ENCODE peak calls at places on chromosome 6, in four cellular contexts. F is IMR-90, I is mesenchymal stem cell, L is H9. N is an unnamed sample.

GRCh38 chr6:141667580-141668309 is 465.0 kb upstream of the GJE1 start:
- DNase-seq in L (no peak), F (peak), I (peak), N (no peak)

GRCh38 chr6:122717350-122717749 is 62.2 kb upstream of the FABP7 start:
- DNase-seq in F (peak), I (peak), L (no peak), N (peak)

GRCh38 chr6:12148841-12149240 is 136.7 kb downstream of the HIVEP1 start:
- DNase-seq in L (no peak), I (peak), F (no peak), N (no peak)

GRCh38 chr6:78619016-78619415 is 248.3 kb upstream of the IRAK1BP1 start:
- DNase-seq in L (no peak), I (no peak), F (peak), N (no peak)

GRCh38 chr6:108862479-108863191 is 14.4 kb downstream of the ARMC2 start:
- DNase-seq in L (no peak), F (no peak), I (no peak), N (no peak)

GRCh38 chr6:4178737-4179333 is 43.5 kb upstream of the ECI2 start:
- DNase-seq in F (no peak), L (no peak), I (no peak), N (no peak)

GRCh38 chr6:46741482-46741881 is 5.3 kb upstream of the ANKRD66 start:
- DNase-seq in I (no peak), F (no peak), L (no peak), N (no peak)

GRCh38 chr6:117849087-117849486 is 58.0 kb upstream of the SLC35F1 start:
- DNase-seq in L (no peak), F (no peak), I (no peak), N (no peak)

GRCh38 chr6:30101423-30101938 is 11.4 kb downstream of the TRIM31 start:
- DNase-seq in F (no peak), I (peak), L (no peak), N (no peak)

GRCh38 chr6:155913816-155914215 is 458.2 kb upstream of the NOX3 start:
- DNase-seq in I (no peak), F (no peak), L (no peak), N (no peak)

GRCh38 chr6:20826378-20826777 is 292.1 kb downstream of the CDKAL1 start:
- DNase-seq in I (peak), L (no peak), F (peak), N (no peak)

GRCh38 chr6:159742165-159742564 is 14.9 kb downstream of the WTAP start:
- DNase-seq in L (no peak), F (no peak), I (no peak), N (no peak)

GRCh38 chr6:135322427-135323201 is 141.5 kb downstream of the MYB start:
- DNase-seq in I (no peak), L (no peak), F (no peak), N (no peak)

GRCh38 chr6:81237226-81237625 is 515.3 kb downstream of the TENT5A start:
- DNase-seq in F (no peak), I (no peak), L (no peak), N (no peak)

GRCh38 chr6:118207947-118208346 is 300.9 kb downstream of the SLC35F1 start:
- DNase-seq in F (no peak), I (no peak), L (no peak), N (no peak)

GRCh38 chr6:127247114-127248096 is 19.3 kb upstream of the RNF146 start:
- DNase-seq in L (no peak), F (no peak), I (no peak), N (no peak)

GRCh38 chr6:154461348-154461747 is 49.1 kb downstream of the CNKSR3 start:
- DNase-seq in L (no peak), I (no peak), F (no peak), N (no peak)

GRCh38 chr6:441126-441920 is 49.8 kb downstream of the IRF4 start:
- DNase-seq in L (no peak), I (no peak), F (no peak), N (no peak)

GRCh38 chr6:119874381-119874780 is 524.8 kb upstream of the MAN1A1 start:
- DNase-seq in L (no peak), I (no peak), F (no peak), N (no peak)

GRCh38 chr6:168060521-168060931 is 18.5 kb downstream of the FRMD1 start:
- DNase-seq in I (peak), L (peak), F (peak), N (peak)

GRCh38 chr6:78781001-78781400 is 86.3 kb upstream of the IRAK1BP1 start:
- DNase-seq in F (no peak), I (no peak), L (no peak), N (no peak)

DNA sequence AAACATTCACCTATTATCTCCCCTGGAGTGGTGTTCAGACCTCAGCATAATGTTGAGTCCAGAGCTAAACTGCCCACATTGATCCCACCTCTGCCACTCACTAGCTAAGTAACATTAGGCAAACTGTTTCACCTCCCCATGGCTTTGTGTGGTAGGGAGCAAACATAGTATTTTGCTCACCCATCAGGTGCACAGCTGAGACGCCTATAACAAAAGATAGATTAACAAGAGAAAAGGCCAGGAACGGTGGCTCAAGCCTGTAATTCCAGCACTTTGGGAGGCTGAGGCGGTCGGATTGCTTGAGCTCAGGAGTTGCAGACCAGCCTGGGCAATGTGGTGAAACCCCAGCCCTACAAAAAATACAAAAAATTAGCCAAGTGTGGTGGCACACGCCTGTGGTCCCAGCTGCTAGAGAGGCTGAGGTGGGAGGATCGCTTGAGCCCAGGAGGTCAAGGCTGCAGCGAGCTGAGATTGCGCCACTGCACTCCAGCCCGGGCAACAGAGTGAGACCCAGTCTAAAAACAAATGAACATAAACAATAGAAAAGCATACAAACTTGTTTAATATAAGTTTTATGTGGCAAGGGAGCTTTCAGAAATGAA is 91.6 kb downstream of the MAP3K7 start:
- DNase-seq in I (no peak), F (no peak), L (peak), N (no peak)
- H4K91ac ChIP-seq in I (no peak), F (no peak), L (no peak), N (no peak)

DNA sequence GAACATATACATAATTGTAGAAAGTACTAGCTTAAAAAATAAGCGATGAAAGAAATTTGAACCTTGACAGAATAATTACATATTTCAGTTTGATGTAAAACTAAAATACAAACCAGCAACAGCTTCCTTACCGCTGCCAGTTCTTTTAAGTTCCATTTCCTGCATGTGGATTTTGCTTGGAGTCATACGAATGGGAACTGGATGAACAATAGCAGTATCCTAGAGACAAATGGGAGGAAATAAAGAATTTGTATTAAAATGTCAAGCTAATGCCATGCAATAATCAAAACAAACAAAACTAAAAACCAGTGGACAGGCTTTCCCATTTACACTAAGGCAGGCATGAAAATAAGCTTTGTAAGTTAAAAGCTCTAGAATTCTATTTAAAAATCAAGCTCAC is 67.1 kb downstream of the REPS1 start:
- DNase-seq in F (no peak), L (no peak), I (no peak), N (no peak)
- H3K9ac ChIP-seq in F (no peak), L (no peak), I (no peak), N (no peak)

GRCh38 chr6:51908243-51908642 is 179.2 kb downstream of the PKHD1 start:
- DNase-seq in L (no peak), I (no peak), F (no peak), N (no peak)
- H2AK5ac ChIP-seq in L (no peak), I (no peak), F (no peak), N (no peak)

GRCh38 chr6:163394659-163395058 is 19.9 kb upstream of the QKI start:
- DNase-seq in L (no peak), F (no peak), I (no peak), N (no peak)

GRCh38 chr6:163395122-163395521 is 19.4 kb upstream of the QKI start:
- DNase-seq in F (no peak), L (no peak), I (no peak), N (no peak)

GRCh38 chr6:163393923-163394322 is 20.6 kb upstream of the QKI start:
- DNase-seq in L (no peak), F (no peak), I (no peak), N (no peak)

GRCh38 chr6:163398104-163398503 is 16.4 kb upstream of the QKI start:
- DNase-seq in L (no peak), F (no peak), I (peak), N (no peak)

GRCh38 chr6:163395786-163396185 is 18.7 kb upstream of the QKI start:
- DNase-seq in L (no peak), F (no peak), I (no peak), N (no peak)
- H4K91ac ChIP-seq in L (no peak), F (no peak), I (no peak), N (no peak)

N was measured in neuronal stem cell.